ENCODE peak calls at places on chromosome 22, in eight cellular contexts. P is fibroblast of the aortic adventitia, E is heart right ventricle, S is vagina, V is brain microvascular endothelial cell, C is kidney, B is colonic mucosa, U is right lobe of liver. X is an unnamed sample.

GRCh38 chr22:28589102-28589501 is 90.5 kb downstream of the TTC28 start:
- DNase-seq in P (no peak), E (no peak), S (no peak), V (no peak), C (no peak), B (no peak), U (no peak), X (no peak)

GRCh38 chr22:27107005-27107404 is 449.6 kb downstream of the MIAT start:
- DNase-seq in P (no peak), E (no peak), S (no peak), V (no peak), C (no peak), B (no peak), U (no peak), X (no peak)

GRCh38 chr22:48181168-48181955 is 1418.9 kb downstream of the TBC1D22A start:
- DNase-seq in P (no peak), E (no peak), S (no peak), V (no peak), C (no peak), B (no peak), U (no peak), X (no peak)

GRCh38 chr22:23533328-23533762 is 46.7 kb downstream of the IGLL1 start:
- DNase-seq in P (no peak), E (no peak), S (no peak), V (peak), C (peak), B (no peak), U (no peak), X (peak)

GRCh38 chr22:17883356-17883755 is 109.1 kb upstream of the BID start:
- DNase-seq in P (no peak), E (no peak), S (no peak), V (no peak), C (no peak), B (no peak), U (no peak), X (no peak)

GRCh38 chr22:28986366-28986765 is 75.3 kb downstream of the C22orf31 start:
- DNase-seq in P (peak), E (no peak), S (no peak), V (peak), C (no peak), B (no peak), U (no peak), X (no peak)

GRCh38 chr22:35457729-35458546 is 58.0 kb downstream of the MCM5 start:
- DNase-seq in P (no peak), E (no peak), S (no peak), V (no peak), C (no peak), B (no peak), U (no peak), X (no peak)

GRCh38 chr22:27213291-27213690 is 555.9 kb downstream of the MIAT start:
- DNase-seq in P (no peak), E (no peak), S (no peak), V (no peak), C (no peak), B (no peak), U (no peak), X (no peak)

GRCh38 chr22:47793304-47794101 is 1031.1 kb downstream of the TBC1D22A start:
- DNase-seq in P (no peak), E (no peak), S (peak), V (no peak), C (no peak), B (no peak), U (no peak), X (no peak)

GRCh38 chr22:33038131-33038772 is 19.9 kb downstream of the SYN3 start:
- DNase-seq in P (no peak), E (no peak), S (no peak), V (peak), C (no peak), B (no peak), U (no peak), X (no peak)

GRCh38 chr22:27952779-27953178 is 33.7 kb upstream of the PITPNB start:
- DNase-seq in P (peak), E (no peak), S (no peak), V (no peak), C (no peak), B (no peak), U (no peak), X (no peak)

GRCh38 chr22:49601614-49602321 is 225.9 kb downstream of the BRD1 start:
- DNase-seq in P (no peak), E (no peak), S (no peak), V (no peak), C (no peak), B (no peak), U (no peak), X (no peak)

GRCh38 chr22:33126881-33127280 is 68.7 kb upstream of the SYN3 start:
- DNase-seq in P (no peak), E (no peak), S (no peak), V (no peak), C (no peak), B (no peak), U (no peak), X (no peak)

GRCh38 chr22:23750744-23751440 is at the start of gene ZNF70:
- DNase-seq in P (peak), E (peak), S (no peak), V (peak), C (peak), B (peak), U (peak), X (peak)

GRCh38 chr22:37999640-38000272 is 15.4 kb upstream of the SOX10 start:
- DNase-seq in P (peak), E (no peak), S (no peak), V (peak), C (no peak), B (no peak), U (no peak), X (no peak)
- H3K4me3 ChIP-seq in P (no peak), E (no peak), S (no peak), V (no peak), C (no peak), B (no peak), U (no peak), X (no peak)

GRCh38 chr22:45866398-45867117 is 110.4 kb downstream of the WNT7B start:
- DNase-seq in P (no peak), E (no peak), S (no peak), V (no peak), C (peak), B (peak), U (no peak), X (no peak)

GRCh38 chr22:45867906-45868555 is 108.9 kb downstream of the WNT7B start:
- DNase-seq in P (no peak), E (no peak), S (no peak), V (no peak), C (peak), B (peak), U (no peak), X (peak)

GRCh38 chr22:45865561-45866397 is 111.2 kb downstream of the WNT7B start:
- DNase-seq in P (no peak), E (no peak), S (peak), V (no peak), C (peak), B (no peak), U (no peak), X (no peak)

GRCh38 chr22:45868586-45869443 is 108.1 kb downstream of the WNT7B start:
- DNase-seq in P (no peak), E (no peak), S (no peak), V (no peak), C (peak), B (peak), U (no peak), X (peak)

GRCh38 chr22:45867118-45867905 is 109.7 kb downstream of the WNT7B start:
- DNase-seq in P (no peak), E (no peak), S (no peak), V (no peak), C (peak), B (peak), U (no peak), X (no peak)
- TF ChIP-seq CTCF in P (peak), E (peak), S (no peak), V (no peak), C (peak), B (no peak), U (peak), X (no peak)

GRCh38 chr22:30265851-30266444 is 703 bp downstream of the OSM start:
- DNase-seq in P (no peak), E (peak), S (no peak), V (no peak), C (peak), B (peak), U (peak), X (peak)
- H3K4me3 ChIP-seq in P (no peak), E (no peak), S (peak), V (no peak), C (peak), B (peak), U (peak), X (peak)

GRCh38 chr22:41301085-41302015 is at the start of gene ZC3H7B:
- DNase-seq in P (peak), E (peak), S (no peak), V (peak), C (peak), B (peak), U (peak), X (peak)
- TF ChIP-seq CTCF in P (peak), E (peak), S (peak), V (peak), C (peak), B (peak), U (peak), X (peak)

DNA sequence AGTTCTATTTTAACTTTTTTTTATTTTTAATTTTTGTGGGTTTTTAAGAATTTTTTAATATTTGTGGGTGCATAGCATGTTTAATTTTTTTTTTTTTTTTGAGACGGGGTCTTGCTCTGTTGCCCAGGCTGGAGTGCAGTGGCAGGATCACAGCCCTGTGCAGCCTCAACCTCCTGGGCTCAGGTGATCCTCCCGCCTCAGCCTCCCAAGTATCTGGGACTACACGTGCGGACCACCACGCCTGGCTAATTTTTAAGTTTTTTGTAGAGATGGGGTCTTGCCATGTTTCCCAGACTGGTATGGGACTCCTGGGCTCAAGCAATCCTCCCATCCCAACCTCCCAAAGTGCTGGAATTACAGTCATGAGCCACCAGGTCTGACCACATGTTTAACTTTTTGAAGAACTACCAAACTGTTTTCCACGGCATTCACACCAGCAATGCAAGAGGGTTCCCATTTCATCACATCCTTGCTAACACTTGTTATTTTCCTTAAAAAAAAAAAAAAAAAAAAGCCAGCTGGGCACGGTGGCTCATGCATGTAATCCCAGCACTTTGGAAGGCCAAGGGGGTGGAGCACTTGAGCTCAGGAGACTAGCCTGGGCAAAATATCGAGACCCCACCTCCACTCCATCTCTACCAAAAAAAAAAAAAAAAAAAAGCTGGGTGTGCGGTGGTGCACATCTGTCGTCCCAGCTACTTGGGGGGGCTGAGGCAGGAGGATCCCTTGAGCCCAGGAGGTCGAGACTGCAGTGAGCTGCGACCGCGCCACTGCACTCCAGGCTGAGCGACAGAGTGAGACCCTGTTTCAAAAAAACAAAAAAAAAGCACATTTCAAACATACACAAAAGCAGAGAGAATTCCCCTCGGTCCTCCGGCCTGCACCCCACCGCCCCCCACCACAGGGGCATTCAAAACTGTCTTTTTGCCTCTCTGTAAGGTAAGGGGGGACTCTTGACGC is 16.7 kb upstream of the TXNRD2 start:
- DNase-seq in P (peak), E (no peak), S (no peak), V (no peak), C (peak), B (no peak), U (no peak), X (peak)
- H3K4me3 ChIP-seq in P (peak), E (no peak), S (peak), V (no peak), C (peak), B (no peak), U (peak), X (peak)

GRCh38 chr22:37492428-37493344 is 6.5 kb upstream of the MFNG start:
- DNase-seq in P (peak), E (no peak), S (no peak), V (peak), C (no peak), B (peak), U (no peak), X (no peak)
- TF ChIP-seq CTCF in P (peak), E (no peak), S (no peak), V (peak), C (no peak), B (peak), U (peak), X (no peak)

GRCh38 chr22:37283393-37283937 is 1.2 kb downstream of the CYTH4 start:
- DNase-seq in P (no peak), E (no peak), S (no peak), V (no peak), C (no peak), B (peak), U (no peak), X (no peak)
- H3K4me3 ChIP-seq in P (no peak), E (no peak), S (peak), V (no peak), C (no peak), B (peak), U (peak), X (peak)

GRCh38 chr22:39414377-39414776 is 14.8 kb downstream of the TAB1 start:
- DNase-seq in P (no peak), E (no peak), S (no peak), V (no peak), C (peak), B (no peak), U (no peak), X (no peak)

GRCh38 chr22:39409630-39410029 is 10.1 kb downstream of the TAB1 start:
- DNase-seq in P (no peak), E (no peak), S (no peak), V (no peak), C (no peak), B (no peak), U (no peak), X (no peak)

GRCh38 chr22:39405346-39406085 is 5.9 kb downstream of the TAB1 start:
- DNase-seq in P (peak), E (no peak), S (no peak), V (peak), C (peak), B (no peak), U (no peak), X (no peak)

GRCh38 chr22:39408173-39408572 is 8.6 kb downstream of the TAB1 start:
- DNase-seq in P (peak), E (no peak), S (no peak), V (no peak), C (no peak), B (no peak), U (no peak), X (no peak)

DNA sequence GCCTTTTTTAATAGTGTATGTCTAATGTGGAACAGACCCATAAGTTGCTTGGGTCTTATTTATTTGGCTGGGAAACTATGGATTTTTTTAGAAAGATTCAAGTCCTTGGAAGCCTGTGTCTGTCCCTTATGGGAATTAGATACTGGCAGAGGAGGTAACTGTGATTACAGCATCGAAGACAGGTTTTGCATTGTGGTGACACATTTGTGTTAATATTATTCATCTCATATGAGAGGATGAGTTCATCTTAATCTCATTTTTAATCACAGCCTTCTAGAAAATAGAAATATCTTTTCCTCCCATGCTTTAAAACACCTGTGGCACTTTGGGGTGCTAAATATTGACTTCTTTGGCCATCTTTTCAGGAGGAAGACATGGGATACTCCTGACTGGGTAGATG is 9.2 kb downstream of the TAB1 start:
- DNase-seq in P (no peak), E (no peak), S (no peak), V (no peak), C (no peak), B (no peak), U (no peak), X (no peak)
- TF ChIP-seq CTCF in P (no peak), E (no peak), S (no peak), V (no peak), C (no peak), B (no peak), U (no peak), X (no peak)

GRCh38 chr22:38900677-38901076 is 28.7 kb upstream of the CBX6 start:
- DNase-seq in P (no peak), E (no peak), S (no peak), V (no peak), C (no peak), B (no peak), U (no peak), X (no peak)
- H3K4me3 ChIP-seq in P (no peak), E (no peak), S (no peak), V (no peak), C (no peak), B (no peak), U (no peak), X (no peak)

GRCh38 chr22:45051419-45051818 is 41.6 kb upstream of the PHF21B start:
- DNase-seq in P (no peak), E (no peak), S (no peak), V (no peak), C (peak), B (no peak), U (no peak), X (no peak)

GRCh38 chr22:45051946-45052345 is 42.1 kb upstream of the PHF21B start:
- DNase-seq in P (no peak), E (no peak), S (no peak), V (no peak), C (peak), B (no peak), U (no peak), X (no peak)

GRCh38 chr22:45053094-45053493 is 43.3 kb upstream of the PHF21B start:
- DNase-seq in P (no peak), E (no peak), S (no peak), V (no peak), C (no peak), B (no peak), U (no peak), X (no peak)

GRCh38 chr22:45055936-45056335 is 46.1 kb upstream of the PHF21B start:
- DNase-seq in P (no peak), E (no peak), S (no peak), V (no peak), C (peak), B (no peak), U (no peak), X (no peak)

DNA sequence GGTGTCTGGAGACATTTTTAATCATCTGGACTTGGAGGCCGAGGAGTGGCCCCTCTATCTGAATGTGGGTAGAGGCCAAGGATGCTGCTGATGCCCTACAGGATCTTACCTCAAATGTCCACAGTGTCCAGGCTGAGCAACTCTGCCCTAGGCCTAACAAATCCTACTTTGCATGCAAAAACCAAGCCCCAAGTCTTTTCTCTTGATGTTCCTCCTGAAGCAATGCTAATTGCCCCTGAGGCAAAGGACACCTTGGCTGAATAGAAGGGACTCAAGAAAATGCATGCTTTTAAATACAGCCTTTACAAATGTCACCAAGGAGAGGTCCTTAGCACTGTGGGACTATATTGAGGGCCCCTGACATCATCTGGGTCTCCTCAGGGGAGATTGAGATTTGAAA is 43.8 kb upstream of the PHF21B start:
- DNase-seq in P (no peak), E (no peak), S (no peak), V (no peak), C (peak), B (no peak), U (no peak), X (no peak)
- TF ChIP-seq CTCF in P (no peak), E (no peak), S (no peak), V (no peak), C (no peak), B (no peak), U (no peak), X (no peak)

X was measured in tibial artery.